ENCODE peak calls at places on chromosomes 5 and 9, in ten cellular contexts. F is transverse colon, N is kidney epithelial cell, U is cardiac fibroblast, T is suprapubic skin, G is GM12865, E is PC-3, Q is AG09319, S is endothelial cell, O is breast epithelium. D is an unnamed sample.

GRCh38 chr5:29460946-29461538 is 1732.4 kb upstream of the CDH6 start:
- DNase-seq in F (no peak), N (no peak), U (no peak), T (no peak), G (no peak), E (no peak), Q (no peak), S (no peak), O (no peak), D (no peak)

GRCh38 chr5:168747987-168748777 is 169.0 kb upstream of the PANK3 start:
- DNase-seq in F (peak; percentile 24), N (no peak), U (peak; percentile 25), T (no peak), G (peak; percentile 68), E (peak; percentile 31), Q (no peak), S (peak; percentile 78), O (no peak), D (peak; percentile 78)

GRCh38 chr5:36242534-36243144 is 914 bp upstream of the NADK2 start:
- DNase-seq in F (peak; percentile 9), N (no peak), U (no peak), T (peak; percentile 62), G (peak; percentile 5), E (no peak), Q (no peak), S (peak; percentile 15), O (no peak), D (no peak)

GRCh38 chr5:95080456-95080855 is 204.4 kb downstream of the MCTP1 start:
- DNase-seq in F (no peak), N (peak; percentile 41), U (peak; percentile 30), T (no peak), G (no peak), E (no peak), Q (no peak), S (no peak), O (no peak), D (no peak)

GRCh38 chr5:100430268-100430900 is 104.8 kb upstream of the FAM174A start:
- DNase-seq in F (peak; percentile 16), N (no peak), U (peak; percentile 59), T (no peak), G (peak; percentile 58), E (peak; percentile 71), Q (no peak), S (peak; percentile 76), O (no peak), D (peak; percentile 70)

GRCh38 chr5:75611324-75612210 is at the start of gene ANKDD1B:
- DNase-seq in F (peak; percentile 34), N (no peak), U (peak; percentile 57), T (peak; percentile 63), G (no peak), E (peak; percentile 83), Q (no peak), S (peak; percentile 45), O (no peak), D (peak; percentile 61)

GRCh38 chr5:167699434-167699833 is 592.0 kb upstream of the WWC1 start:
- DNase-seq in F (no peak), N (peak; percentile 100), U (peak; percentile 99), T (no peak), G (no peak), E (peak; percentile 94), Q (peak; percentile 83), S (peak; percentile 9), O (no peak), D (no peak)

GRCh38 chr9:78278177-78278777 is 18.6 kb upstream of the PSAT1 start:
- DNase-seq in F (no peak), N (no peak), U (peak; percentile 83), T (no peak), G (no peak), E (no peak), Q (no peak), S (no peak), O (no peak), D (no peak)

GRCh38 chr5:75614165-75614564 is 2.9 kb downstream of the ANKDD1B start:
- DNase-seq in F (no peak), N (no peak), U (no peak), T (no peak), G (no peak), E (peak; percentile 46), Q (no peak), S (no peak), O (no peak), D (no peak)

GRCh38 chr5:160009591-160009989 is 651 bp downstream of the TTC1 start:
- DNase-seq in F (no peak), N (no peak), U (no peak), T (no peak), G (no peak), E (no peak), Q (no peak), S (no peak), O (no peak), D (no peak)

GRCh38 chr9:137319976-137320551 is 18.0 kb upstream of the NRARP start:
- DNase-seq in F (no peak), N (no peak), U (no peak), T (no peak), G (no peak), E (no peak), Q (no peak), S (peak; percentile 19), O (no peak), D (peak; percentile 24)

GRCh38 chr9:112006361-112007020 is 109.9 kb downstream of the UGCG start:
- DNase-seq in F (no peak), N (no peak), U (no peak), T (no peak), G (no peak), E (no peak), Q (no peak), S (no peak), O (no peak), D (no peak)

GRCh38 chr9:124423591-124423990 is 8.3 kb upstream of the PSMB7 start:
- DNase-seq in F (no peak), N (no peak), U (no peak), T (no peak), G (no peak), E (no peak), Q (no peak), S (no peak), O (no peak), D (no peak)

GRCh38 chr9:4375424-4376195 is 75.7 kb upstream of the GLIS3 start:
- DNase-seq in F (no peak), N (no peak), U (peak; percentile 85), T (no peak), G (peak; percentile 21), E (peak; percentile 69), Q (no peak), S (no peak), O (no peak), D (no peak)

GRCh38 chr5:101346447-101346846 is 443.4 kb upstream of the ST8SIA4 start:
- DNase-seq in F (no peak), N (no peak), U (no peak), T (no peak), G (no peak), E (no peak), Q (no peak), S (no peak), O (no peak), D (no peak)

DNA sequence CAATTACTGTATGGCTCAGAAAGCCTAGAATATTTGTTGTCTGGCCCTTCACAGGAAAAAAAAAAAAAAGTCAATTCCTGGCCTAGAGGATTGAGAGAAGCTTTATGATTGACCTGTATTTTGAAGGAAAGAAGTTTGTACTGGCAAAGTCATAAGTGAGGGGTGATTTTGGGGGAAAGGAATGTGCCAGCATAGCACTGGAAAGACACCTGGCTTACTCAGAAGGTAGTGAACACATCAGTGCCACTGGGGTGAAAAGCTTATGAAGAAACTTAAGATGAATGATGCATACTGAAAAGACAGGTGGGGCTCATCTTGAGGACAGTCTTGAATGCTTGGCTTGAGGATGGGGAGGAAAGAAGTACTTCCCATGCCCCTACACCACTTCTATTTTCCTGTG is 127.9 kb upstream of the RASA1 start:
- DNase-seq in F (no peak), N (no peak), U (no peak), T (no peak), G (no peak), E (peak; percentile 40), Q (no peak), S (no peak), O (no peak), D (no peak)
- TF ChIP-seq CTCF in F (no peak), N (no peak), U (no peak), T (no peak), G (no peak), E (no peak), Q (no peak), S (no peak), O (no peak), D (no peak)

GRCh38 chr5:31196309-31196708 is 2.8 kb downstream of the CDH6 start:
- DNase-seq in F (no peak), N (no peak), U (peak; percentile 38), T (no peak), G (no peak), E (peak; percentile 52), Q (peak; percentile 20), S (no peak), O (no peak), D (no peak)
- TF ChIP-seq CTCF in F (no peak), N (peak; percentile 57), U (no peak), T (no peak), G (no peak), E (peak; percentile 55), Q (peak; percentile 48), S (no peak), O (no peak), D (no peak)

GRCh38 chr5:77368367-77368766 is 123.7 kb downstream of the WDR41 start:
- DNase-seq in F (no peak), N (no peak), U (no peak), T (no peak), G (no peak), E (no peak), Q (no peak), S (no peak), O (no peak), D (no peak)

GRCh38 chr5:77369566-77369965 is 122.5 kb downstream of the WDR41 start:
- DNase-seq in F (no peak), N (no peak), U (no peak), T (no peak), G (no peak), E (no peak), Q (no peak), S (no peak), O (no peak), D (no peak)

GRCh38 chr5:77360969-77361368 is 131.1 kb downstream of the WDR41 start:
- DNase-seq in F (no peak), N (no peak), U (no peak), T (no peak), G (no peak), E (no peak), Q (no peak), S (no peak), O (no peak), D (no peak)

GRCh38 chr5:77367733-77368132 is 124.4 kb downstream of the WDR41 start:
- DNase-seq in F (no peak), N (peak; percentile 19), U (peak; percentile 55), T (no peak), G (no peak), E (peak; percentile 16), Q (no peak), S (no peak), O (no peak), D (no peak)

GRCh38 chr5:77366717-77367500 is 125.2 kb downstream of the WDR41 start:
- DNase-seq in F (no peak), N (no peak), U (no peak), T (no peak), G (no peak), E (no peak), Q (no peak), S (no peak), O (no peak), D (no peak)
- TF ChIP-seq CTCF in F (no peak), N (no peak), U (no peak), T (no peak), G (no peak), E (no peak), Q (no peak), S (no peak), O (no peak), D (peak; percentile 20)

GRCh38 chr9:108675708-108676107 is 180.1 kb downstream of the ACTL7B start:
- DNase-seq in F (no peak), N (no peak), U (no peak), T (no peak), G (no peak), E (no peak), Q (no peak), S (no peak), O (no peak), D (no peak)
- TF ChIP-seq CTCF in F (no peak), N (no peak), U (no peak), T (no peak), G (no peak), E (no peak), Q (no peak), S (no peak), O (no peak), D (no peak)